ENCODE peak calls at places on chromosomes 2 and 18, in five cellular contexts. N is activated effector memory CD4-positive, alpha-beta T cell treated with Interleukin-2 at 50 U/mL for 16 hours; T is bronchial epithelial cell; L is HFF-Myc; S is activated CD4-positive, alpha-beta T cell treated with anti-CD3 and anti-CD28 coated beads for 4 hours. G is an unnamed sample.

GRCh38 chr2:71186973-71187372 is 39.9 kb downstream of the PAIP2B start:
- DNase-seq in T (no peak), N (no peak), L (no peak), S (no peak), G (no peak)

GRCh38 chr18:45637546-45638327 is 22.5 kb downstream of the SLC14A2 start:
- DNase-seq in L (no peak), T (no peak), N (no peak), S (no peak), G (no peak)

GRCh38 chr2:84938194-84938879 is 32.6 kb upstream of the KCMF1 start:
- DNase-seq in L (no peak), N (no peak), T (peak; percentile 15), S (peak; percentile 59), G (no peak)

GRCh38 chr2:224041554-224041953 is 2.5 kb upstream of the SERPINE2 start:
- DNase-seq in T (no peak), S (no peak), L (no peak), N (no peak), G (no peak)

GRCh38 chr2:9152975-9153402 is 53.6 kb upstream of the ASAP2 start:
- DNase-seq in T (no peak), L (no peak), S (no peak), N (no peak), G (no peak)

GRCh38 chr18:75253784-75254183 is 43.2 kb downstream of the TSHZ1 start:
- DNase-seq in S (no peak), L (no peak), N (no peak), T (no peak), G (no peak)

GRCh38 chr2:42788882-42789281 is 3.5 kb downstream of the HAAO start:
- DNase-seq in T (no peak), N (no peak), S (no peak), L (no peak), G (no peak)

GRCh38 chr2:186497928-186498327 is 11.9 kb downstream of the ZC3H15 start:
- DNase-seq in T (no peak), S (no peak), L (no peak), N (no peak), G (no peak)

GRCh38 chr2:71892132-71892730 is 255.4 kb downstream of the CYP26B1 start:
- DNase-seq in T (no peak), S (no peak), L (no peak), N (no peak), G (no peak)

GRCh38 chr18:27198036-27198435 is 12.9 kb upstream of the CHST9 start:
- DNase-seq in T (no peak), N (no peak), L (no peak), S (no peak), G (no peak)

GRCh38 chr2:120940319-120940696 is 204.6 kb downstream of the GLI2 start:
- DNase-seq in L (no peak), N (no peak), S (no peak), T (no peak), G (no peak)

GRCh38 chr18:58603365-58604067 is 25.4 kb downstream of the ALPK2 start:
- DNase-seq in S (no peak), L (no peak), N (no peak), T (no peak), G (no peak)

G was measured in SK-N-MC.